ENCODE peak calls at places on chromosomes 11 and 22, in ten cellular contexts. U is endothelial cell, L is WTC11, M is GM12865, C is lower lobe of right lung, D is progenitor cell of endocrine pancreas, P is mucosa of descending colon, R is right lobe of liver, N is stomach, S is astrocyte of the spinal cord. K is an unnamed sample.

GRCh38 chr11:64164392-64165312 is 1.3 kb downstream of the MACROD1 start:
- DNase-seq in M (no peak), N (peak), P (peak), U (no peak), C (no peak), S (no peak), R (peak), L (peak), D (no peak), K (no peak)

GRCh38 chr22:26170795-26171194 is 1.5 kb downstream of the SEZ6L start:
- DNase-seq in C (no peak), D (peak), M (no peak), U (peak), S (no peak), L (peak), P (no peak), N (no peak), R (no peak), K (no peak)

GRCh38 chr11:78359921-78360320 is 57.7 kb downstream of the GAB2 start:
- DNase-seq in M (no peak), L (no peak), U (no peak), S (no peak), N (no peak), C (no peak), P (no peak), R (no peak), D (no peak), K (no peak)

GRCh38 chr11:86888164-86888977 is 66.8 kb downstream of the FZD4 start:
- DNase-seq in M (no peak), D (no peak), U (no peak), C (no peak), R (no peak), L (no peak), S (peak), N (no peak), P (no peak), K (peak)

GRCh38 chr22:27461470-27461869 is 340.1 kb downstream of the MN1 start:
- DNase-seq in L (peak), D (peak), S (peak), M (no peak), C (no peak), P (no peak), R (no peak), N (no peak), U (peak), K (peak)

GRCh38 chr22:23279781-23280180 is 99.5 kb downstream of the BCR start:
- DNase-seq in D (no peak), N (no peak), P (peak), C (no peak), S (no peak), M (no peak), U (no peak), R (no peak), L (no peak), K (no peak)

GRCh38 chr22:38070250-38070921 is 13.2 kb downstream of the PICK1 start:
- DNase-seq in R (peak), L (no peak), D (no peak), C (no peak), M (no peak), P (no peak), S (no peak), N (no peak), U (no peak), K (no peak)

GRCh38 chr11:10301656-10302293 is 3.1 kb upstream of the ADM start:
- DNase-seq in L (no peak), R (no peak), C (no peak), U (no peak), P (no peak), M (no peak), N (no peak), D (no peak), S (peak), K (peak)

GRCh38 chr22:24232725-24233124 is 12.2 kb downstream of the GGT5 start:
- DNase-seq in N (no peak), U (no peak), R (no peak), S (no peak), C (no peak), D (no peak), L (no peak), P (no peak), M (no peak), K (no peak)

GRCh38 chr11:125626381-125626950 is 1.5 kb downstream of the CHEK1 start:
- DNase-seq in N (no peak), P (peak), U (no peak), D (no peak), R (no peak), L (peak), M (peak), C (no peak), S (no peak), K (peak)

GRCh38 chr11:15707971-15708370 is 593.2 kb downstream of the INSC start:
- DNase-seq in M (no peak), N (peak), S (peak), P (peak), U (no peak), C (peak), L (peak), R (peak), D (no peak), K (no peak)

GRCh38 chr11:66856496-66857233 is at the start of gene LRFN4:
- DNase-seq in S (no peak), L (peak), C (no peak), D (peak), R (peak), U (peak), N (peak), P (peak), M (peak), K (no peak)

GRCh38 chr11:34223021-34223813 is 117.8 kb downstream of the NAT10 start:
- DNase-seq in R (no peak), C (no peak), N (no peak), P (peak), D (no peak), U (no peak), S (peak), L (no peak), M (no peak), K (peak)

GRCh38 chr11:87463486-87464102 is 425.9 kb downstream of the TMEM135 start:
- DNase-seq in M (peak), C (no peak), D (no peak), S (peak), U (no peak), R (no peak), N (no peak), P (peak), L (peak), K (peak)

GRCh38 chr11:110301577-110301976 is 5.2 kb upstream of the RDX start:
- DNase-seq in P (no peak), N (no peak), D (no peak), S (no peak), L (no peak), M (no peak), U (no peak), C (no peak), R (no peak), K (no peak)

GRCh38 chr11:75077316-75077715 is 19.4 kb downstream of the OR2AT4 start:
- DNase-seq in U (no peak), D (no peak), S (peak), P (no peak), N (no peak), L (no peak), C (no peak), M (no peak), R (no peak), K (no peak)

GRCh38 chr11:59755701-59756495 is 722 bp downstream of the STX3 start:
- DNase-seq in N (peak), S (peak), R (peak), D (peak), P (peak), C (peak), M (no peak), U (peak), L (peak), K (peak)

GRCh38 chr11:11876458-11876857 is 34.7 kb downstream of the USP47 start:
- DNase-seq in D (no peak), P (no peak), C (no peak), M (no peak), R (no peak), L (no peak), S (no peak), U (peak), N (no peak), K (no peak)

GRCh38 chr11:35173620-35174278 is 34.8 kb downstream of the CD44 start:
- DNase-seq in R (no peak), C (no peak), S (no peak), L (no peak), P (no peak), D (no peak), M (peak), U (no peak), N (no peak), K (no peak)

GRCh38 chr11:75325713-75326438 is 25.6 kb downstream of the ARRB1 start:
- DNase-seq in R (no peak), P (no peak), S (peak), N (peak), L (no peak), U (no peak), D (no peak), M (no peak), C (peak), K (peak)

GRCh38 chr11:38384568-38384967 is 1786.5 kb upstream of the RAG2 start:
- DNase-seq in P (no peak), C (no peak), R (no peak), S (peak), L (no peak), M (no peak), U (no peak), N (no peak), D (no peak), K (no peak)

GRCh38 chr11:47143322-47143721 is 33.4 kb downstream of the ARFGAP2 start:
- DNase-seq in U (no peak), D (no peak), S (peak), P (no peak), M (no peak), C (no peak), N (no peak), L (no peak), R (no peak), K (peak)

GRCh38 chr22:17786435-17787158 is 12.3 kb upstream of the BID start:
- DNase-seq in L (peak), P (peak), N (peak), C (peak), R (peak), D (no peak), S (peak), M (no peak), U (peak), K (peak)

GRCh38 chr11:97963528-97964331 is 1057.0 kb upstream of the CNTN5 start:
- DNase-seq in S (no peak), R (no peak), M (no peak), N (no peak), U (no peak), C (no peak), L (no peak), D (no peak), P (no peak), K (no peak)

GRCh38 chr22:38125731-38126344 is 15.4 kb upstream of the BAIAP2L2 start:
- DNase-seq in R (peak), D (no peak), U (no peak), P (no peak), S (no peak), M (no peak), L (no peak), N (no peak), C (no peak), K (no peak)

GRCh38 chr22:37781434-37782059 is 26.2 kb upstream of the GCAT start:
- DNase-seq in M (no peak), L (peak), N (no peak), S (no peak), D (no peak), C (no peak), U (no peak), P (no peak), R (peak), K (no peak)

GRCh38 chr11:123729602-123730001 is 11.9 kb downstream of the ZNF202 start:
- DNase-seq in M (no peak), S (no peak), P (no peak), R (no peak), U (no peak), D (no peak), C (no peak), L (no peak), N (no peak), K (peak)

GRCh38 chr22:21020802-21021429 is 6.0 kb downstream of the P2RX6 start:
- DNase-seq in L (peak), C (no peak), S (no peak), U (no peak), N (no peak), P (no peak), D (no peak), R (no peak), M (peak), K (no peak)
- TF ChIP-seq CTCF in L (peak), C (peak), S (peak), U (no peak), N (no peak), P (no peak), D (peak), R (peak), M (peak), K (peak)

GRCh38 chr22:46827072-46827780 is 64.8 kb downstream of the TBC1D22A start:
- DNase-seq in N (no peak), U (peak), R (no peak), M (no peak), P (no peak), L (peak), C (no peak), S (no peak), D (no peak), K (no peak)
- TF ChIP-seq CTCF in N (no peak), U (peak), R (peak), M (no peak), P (no peak), L (peak), C (no peak), S (no peak), D (peak), K (peak)

DNA sequence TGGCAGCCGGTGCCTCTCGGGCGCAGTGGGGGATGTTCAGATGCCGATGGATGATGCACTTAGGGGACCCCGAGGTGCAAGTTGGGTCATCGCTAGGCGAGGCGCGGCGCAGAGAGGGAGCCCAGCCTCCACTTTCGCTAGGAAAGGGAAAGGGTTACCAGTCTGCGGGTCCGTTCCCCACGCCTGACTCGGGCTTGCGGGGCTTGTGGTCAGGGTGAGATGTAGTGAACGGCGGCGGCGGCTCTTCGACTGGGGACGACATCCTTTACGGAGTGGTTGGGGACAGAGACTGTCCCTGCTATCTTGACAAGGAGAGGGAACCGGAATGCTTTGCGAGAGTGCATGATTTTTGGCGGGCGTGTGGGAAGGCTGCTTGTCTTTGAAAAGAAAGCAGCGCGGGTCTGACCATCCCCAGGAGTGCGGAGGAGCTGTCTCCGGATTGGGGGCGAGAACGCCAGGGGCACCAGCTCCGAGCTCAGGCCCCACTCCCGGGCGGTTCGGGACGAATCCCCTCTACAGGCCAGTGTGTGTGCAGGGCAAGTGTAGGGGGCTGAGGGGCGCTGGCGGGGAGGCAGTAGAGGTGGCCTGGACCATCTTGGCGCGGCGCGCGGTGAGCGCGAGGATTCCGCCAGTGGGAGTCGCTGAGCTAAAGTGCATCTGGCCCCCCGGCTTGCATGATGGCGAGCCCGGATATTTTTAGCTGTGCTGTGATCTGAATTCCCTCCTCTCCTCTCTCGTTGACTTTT is 1.1 kb downstream of the FAT3 start:
- DNase-seq in D (peak), C (no peak), N (no peak), L (peak), S (peak), M (no peak), R (peak), P (no peak), U (peak), K (no peak)
- TF ChIP-seq CTCF in D (peak), C (no peak), N (no peak), L (no peak), S (peak), M (no peak), R (no peak), P (no peak), U (no peak), K (no peak)

GRCh38 chr11:128415539-128415938 is 171.8 kb downstream of the ETS1 start:
- DNase-seq in C (no peak), R (no peak), D (no peak), U (no peak), P (no peak), L (no peak), N (no peak), M (peak), S (peak), K (no peak)

GRCh38 chr11:128411812-128412211 is 175.5 kb downstream of the ETS1 start:
- DNase-seq in L (no peak), P (no peak), D (no peak), N (no peak), S (no peak), U (no peak), R (no peak), M (no peak), C (no peak), K (no peak)

GRCh38 chr11:128411149-128411548 is 176.2 kb downstream of the ETS1 start:
- DNase-seq in S (no peak), D (no peak), P (no peak), M (no peak), C (no peak), U (no peak), L (no peak), N (no peak), R (no peak), K (no peak)

GRCh38 chr11:128409476-128409875 is 177.9 kb downstream of the ETS1 start:
- DNase-seq in C (no peak), P (no peak), R (no peak), U (no peak), N (no peak), M (no peak), S (peak), L (no peak), D (no peak), K (peak)

GRCh38 chr11:128412847-128413791 is 174.2 kb downstream of the ETS1 start:
- DNase-seq in U (no peak), N (no peak), S (no peak), M (peak), C (no peak), L (no peak), P (no peak), R (no peak), D (no peak), K (no peak)
- TF ChIP-seq CTCF in U (no peak), N (no peak), S (no peak), M (no peak), C (no peak), L (no peak), P (no peak), R (no peak), D (no peak), K (no peak)

GRCh38 chr11:70034740-70035365 is 43.3 kb upstream of the ANO1 start:
- DNase-seq in P (no peak), R (peak), N (peak), U (no peak), M (no peak), S (no peak), C (no peak), L (no peak), D (no peak), K (no peak)
- TF ChIP-seq CTCF in P (no peak), R (no peak), N (no peak), U (no peak), M (no peak), S (no peak), C (no peak), L (no peak), D (no peak), K (no peak)

GRCh38 chr11:128633384-128633965 is 46.1 kb upstream of the ETS1 start:
- DNase-seq in M (no peak), U (no peak), S (no peak), P (no peak), N (no peak), D (no peak), C (no peak), R (no peak), L (no peak), K (no peak)

GRCh38 chr11:128630367-128631230 is 43.2 kb upstream of the ETS1 start:
- DNase-seq in D (peak), S (peak), M (peak), L (peak), P (peak), R (peak), N (peak), C (peak), U (peak), K (peak)

GRCh38 chr11:128629516-128630106 is 42.3 kb upstream of the ETS1 start:
- DNase-seq in C (no peak), D (no peak), M (peak), L (no peak), N (no peak), U (no peak), R (no peak), S (no peak), P (no peak), K (no peak)

GRCh38 chr11:128634395-128634794 is 47.0 kb upstream of the ETS1 start:
- DNase-seq in D (no peak), U (no peak), C (no peak), L (no peak), S (no peak), M (no peak), N (no peak), R (no peak), P (no peak), K (no peak)

DNA sequence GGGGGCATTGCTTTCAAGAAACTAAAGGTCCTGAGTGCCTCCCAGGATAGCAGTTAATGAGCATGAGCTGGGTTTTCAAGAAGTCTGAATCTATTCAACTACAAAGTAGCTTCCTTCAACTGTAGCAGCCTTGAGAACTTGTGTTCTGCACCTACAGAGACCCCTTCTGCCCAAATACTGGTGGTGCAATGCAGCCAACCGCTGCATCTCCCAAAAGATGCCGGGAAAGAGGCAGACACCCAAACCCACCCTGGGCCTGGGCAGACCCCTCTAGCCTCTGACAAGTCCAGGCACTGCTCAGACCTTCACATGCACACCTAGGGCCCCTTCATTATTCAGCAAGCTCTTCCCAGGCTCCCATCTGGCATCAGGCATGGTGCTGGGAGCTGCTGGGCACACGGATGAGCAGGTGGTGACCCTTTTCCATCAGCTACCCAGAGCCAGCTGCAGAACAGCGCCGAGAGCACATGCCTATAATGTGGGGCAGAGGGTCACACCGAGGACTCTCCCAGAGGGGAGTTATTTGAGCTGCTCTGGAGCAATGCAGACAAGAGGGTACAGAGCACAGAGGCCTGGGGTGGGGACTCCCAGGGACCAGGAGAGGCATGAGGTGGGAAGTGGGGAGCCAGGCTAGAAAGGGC is 44.9 kb upstream of the ETS1 start:
- DNase-seq in L (peak), P (peak), U (peak), R (no peak), C (no peak), N (no peak), D (no peak), S (peak), M (peak), K (peak)
- TF ChIP-seq CTCF in L (peak), P (peak), U (peak), R (peak), C (peak), N (no peak), D (peak), S (peak), M (peak), K (peak)

GRCh38 chr11:73907191-73907590 is 30.4 kb downstream of the PAAF1 start:
- DNase-seq in M (peak), L (no peak), C (peak), S (no peak), U (no peak), R (no peak), D (no peak), N (no peak), P (no peak), K (peak)
- TF ChIP-seq CTCF in M (no peak), L (no peak), C (no peak), S (no peak), U (no peak), R (no peak), D (no peak), N (no peak), P (no peak), K (peak)